ENCODE peak calls at places on chromosomes 7 and 10, in six cellular contexts. One of them, this sample, is unnamed.
A peak's percentile ranks its signal among the peaks of the same experiment; 100 is the strongest.

GRCh38 chr7:135183478-135183877 is 13.0 kb upstream of the CYREN start:
- DNase-seq in CD8-positive, alpha-beta T cell: no peak
- DNase-seq in Caco-2: no peak
- DNase-seq in cardiac muscle cell: no peak
- DNase-seq in lower leg skin: peak; percentile 29
- DNase-seq in aorta: no peak
- DNase-seq in this sample: no peak

GRCh38 chr10:86671985-86672710 is 3.8 kb downstream of the LDB3 start:
- DNase-seq in CD8-positive, alpha-beta T cell: no peak
- DNase-seq in Caco-2: peak; percentile 21
- DNase-seq in cardiac muscle cell: peak; percentile 92
- DNase-seq in lower leg skin: no peak
- DNase-seq in aorta: peak; percentile 82
- DNase-seq in this sample: no peak

GRCh38 chr7:879093-879492 is 2.7 kb downstream of the GET4 start:
- DNase-seq in CD8-positive, alpha-beta T cell: no peak
- DNase-seq in Caco-2: no peak
- DNase-seq in cardiac muscle cell: no peak
- DNase-seq in lower leg skin: no peak
- DNase-seq in aorta: no peak
- DNase-seq in this sample: no peak

GRCh38 chr7:70706204-70706603 is 425.7 kb upstream of the GALNT17 start:
- DNase-seq in CD8-positive, alpha-beta T cell: no peak
- DNase-seq in Caco-2: no peak
- DNase-seq in cardiac muscle cell: no peak
- DNase-seq in lower leg skin: no peak
- DNase-seq in aorta: no peak
- DNase-seq in this sample: no peak

GRCh38 chr7:31104361-31105255 is 52.5 kb downstream of the ADCYAP1R1 start:
- DNase-seq in CD8-positive, alpha-beta T cell: no peak
- DNase-seq in Caco-2: no peak
- DNase-seq in cardiac muscle cell: no peak
- DNase-seq in lower leg skin: peak; percentile 68
- DNase-seq in aorta: peak; percentile 41
- DNase-seq in this sample: no peak

GRCh38 chr10:67925449-67926005 is 41.1 kb downstream of the SIRT1 start:
- DNase-seq in CD8-positive, alpha-beta T cell: no peak
- DNase-seq in Caco-2: no peak
- DNase-seq in cardiac muscle cell: no peak
- DNase-seq in lower leg skin: no peak
- DNase-seq in aorta: no peak
- DNase-seq in this sample: no peak

GRCh38 chr7:1963575-1963974 is 269.2 kb downstream of the MAD1L1 start:
- DNase-seq in CD8-positive, alpha-beta T cell: no peak
- DNase-seq in Caco-2: no peak
- DNase-seq in cardiac muscle cell: no peak
- DNase-seq in lower leg skin: no peak
- DNase-seq in aorta: peak; percentile 50
- DNase-seq in this sample: no peak

GRCh38 chr7:111083423-111083822 is 7.5 kb upstream of the LRRN3 start:
- DNase-seq in CD8-positive, alpha-beta T cell: no peak
- DNase-seq in Caco-2: no peak
- DNase-seq in cardiac muscle cell: no peak
- DNase-seq in lower leg skin: no peak
- DNase-seq in aorta: no peak
- DNase-seq in this sample: no peak

GRCh38 chr7:78673272-78673671 is 780.2 kb downstream of the MAGI2 start:
- DNase-seq in CD8-positive, alpha-beta T cell: no peak
- DNase-seq in Caco-2: no peak
- DNase-seq in cardiac muscle cell: no peak
- DNase-seq in lower leg skin: no peak
- DNase-seq in aorta: no peak
- DNase-seq in this sample: no peak

GRCh38 chr7:46625032-46625431 is 704.0 kb upstream of the IGFBP3 start:
- DNase-seq in CD8-positive, alpha-beta T cell: no peak
- DNase-seq in Caco-2: no peak
- DNase-seq in cardiac muscle cell: no peak
- DNase-seq in lower leg skin: no peak
- DNase-seq in aorta: no peak
- DNase-seq in this sample: no peak

GRCh38 chr10:21329995-21330627 is 195.4 kb downstream of the SKIDA1 start:
- DNase-seq in CD8-positive, alpha-beta T cell: no peak
- DNase-seq in Caco-2: peak; percentile 57
- DNase-seq in cardiac muscle cell: no peak
- DNase-seq in lower leg skin: no peak
- DNase-seq in aorta: no peak
- DNase-seq in this sample: peak; percentile 80

GRCh38 chr10:91296471-91296870 is 76.0 kb downstream of the PCGF5 start:
- DNase-seq in CD8-positive, alpha-beta T cell: no peak
- DNase-seq in Caco-2: no peak
- DNase-seq in cardiac muscle cell: peak; percentile 28
- DNase-seq in lower leg skin: no peak
- DNase-seq in aorta: no peak
- DNase-seq in this sample: no peak

GRCh38 chr10:7767209-7767608 is 20.6 kb downstream of the KIN start:
- DNase-seq in CD8-positive, alpha-beta T cell: no peak
- DNase-seq in Caco-2: no peak
- DNase-seq in cardiac muscle cell: no peak
- DNase-seq in lower leg skin: no peak
- DNase-seq in aorta: no peak
- DNase-seq in this sample: no peak

GRCh38 chr7:128128401-128128800 is 97.2 kb upstream of the LRRC4 start:
- DNase-seq in CD8-positive, alpha-beta T cell: no peak
- DNase-seq in Caco-2: no peak
- DNase-seq in cardiac muscle cell: no peak
- DNase-seq in lower leg skin: no peak
- DNase-seq in aorta: no peak
- DNase-seq in this sample: no peak

GRCh38 chr10:50033481-50033880 is 34.3 kb upstream of the WASHC2A start:
- DNase-seq in CD8-positive, alpha-beta T cell: no peak
- DNase-seq in Caco-2: no peak
- DNase-seq in cardiac muscle cell: no peak
- DNase-seq in lower leg skin: no peak
- DNase-seq in aorta: no peak
- DNase-seq in this sample: no peak

GRCh38 chr7:16708980-16709379 is 44.6 kb upstream of the TSPAN13 start:
- DNase-seq in CD8-positive, alpha-beta T cell: no peak
- DNase-seq in Caco-2: no peak
- DNase-seq in cardiac muscle cell: no peak
- DNase-seq in lower leg skin: no peak
- DNase-seq in aorta: peak; percentile 38
- DNase-seq in this sample: peak; percentile 90

GRCh38 chr7:43117025-43117424 is 4.6 kb downstream of the HECW1 start:
- DNase-seq in CD8-positive, alpha-beta T cell: no peak
- DNase-seq in Caco-2: no peak
- DNase-seq in cardiac muscle cell: no peak
- DNase-seq in lower leg skin: no peak
- DNase-seq in aorta: no peak
- DNase-seq in this sample: no peak

GRCh38 chr10:60073397-60073780 is 167.0 kb upstream of the CCDC6 start:
- DNase-seq in CD8-positive, alpha-beta T cell: no peak
- DNase-seq in Caco-2: no peak
- DNase-seq in cardiac muscle cell: no peak
- DNase-seq in lower leg skin: no peak
- DNase-seq in aorta: no peak
- DNase-seq in this sample: no peak
- H3K4me3 ChIP-seq in CD8-positive, alpha-beta T cell: no peak overlapping the region
- H3K4me3 ChIP-seq in Caco-2: no peak overlapping the region
- H3K4me3 ChIP-seq in cardiac muscle cell: no peak overlapping the region
- H3K4me3 ChIP-seq in lower leg skin: no peak overlapping the region
- H3K4me3 ChIP-seq in aorta: no peak overlapping the region
- H3K4me3 ChIP-seq in this sample: no peak overlapping the region

DNA sequence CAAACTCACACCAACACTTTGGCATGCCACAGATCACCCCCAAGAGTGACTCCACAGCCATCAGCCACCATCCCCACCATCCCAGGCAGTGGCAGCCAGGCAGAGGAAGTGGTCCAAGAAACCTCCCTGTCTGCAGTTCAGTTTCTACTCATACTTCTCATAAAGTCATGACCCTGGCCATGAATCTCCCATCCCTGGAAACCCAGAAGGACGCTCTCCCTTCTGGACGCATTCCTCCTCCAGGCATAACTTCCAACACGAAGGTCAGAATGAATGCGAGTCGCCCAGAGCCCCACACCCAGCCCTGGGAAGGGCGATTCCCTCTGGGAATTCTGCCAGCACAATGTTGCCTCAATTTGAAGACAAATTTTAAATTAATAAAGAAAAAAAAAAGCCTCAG is 307.8 kb downstream of the FRMD4A start:
- DNase-seq in CD8-positive, alpha-beta T cell: no peak
- DNase-seq in Caco-2: no peak
- DNase-seq in cardiac muscle cell: no peak
- DNase-seq in lower leg skin: peak; percentile 70
- DNase-seq in aorta: no peak
- DNase-seq in this sample: no peak
- H3K4me3 ChIP-seq in CD8-positive, alpha-beta T cell: no peak overlapping the region
- H3K4me3 ChIP-seq in Caco-2: no peak overlapping the region
- H3K4me3 ChIP-seq in cardiac muscle cell: no peak overlapping the region
- H3K4me3 ChIP-seq in lower leg skin: no peak overlapping the region
- H3K4me3 ChIP-seq in aorta: no peak overlapping the region
- H3K4me3 ChIP-seq in this sample: no peak overlapping the region

GRCh38 chr10:43140414-43140813 is 2.2 kb downstream of the CSGALNACT2 start:
- DNase-seq in CD8-positive, alpha-beta T cell: no peak
- DNase-seq in Caco-2: no peak
- DNase-seq in cardiac muscle cell: no peak
- DNase-seq in lower leg skin: no peak
- DNase-seq in aorta: no peak
- DNase-seq in this sample: peak; percentile 64
- H3K4me3 ChIP-seq in CD8-positive, alpha-beta T cell: peak overlapping the region; percentile 76
- H3K4me3 ChIP-seq in Caco-2: no peak overlapping the region
- H3K4me3 ChIP-seq in cardiac muscle cell: no peak overlapping the region
- H3K4me3 ChIP-seq in lower leg skin: no peak overlapping the region
- H3K4me3 ChIP-seq in aorta: no peak overlapping the region
- H3K4me3 ChIP-seq in this sample: peak overlapping the region; percentile 79

GRCh38 chr10:27506280-27506679 is 2.2 kb downstream of the RAB18 start:
- DNase-seq in CD8-positive, alpha-beta T cell: no peak
- DNase-seq in Caco-2: no peak
- DNase-seq in cardiac muscle cell: no peak
- DNase-seq in lower leg skin: no peak
- DNase-seq in aorta: no peak
- DNase-seq in this sample: no peak
- H3K4me3 ChIP-seq in CD8-positive, alpha-beta T cell: no peak overlapping the region
- H3K4me3 ChIP-seq in Caco-2: no peak overlapping the region
- H3K4me3 ChIP-seq in cardiac muscle cell: no peak overlapping the region
- H3K4me3 ChIP-seq in lower leg skin: no peak overlapping the region
- H3K4me3 ChIP-seq in aorta: no peak overlapping the region
- H3K4me3 ChIP-seq in this sample: no peak overlapping the region

GRCh38 chr10:2744547-2745212 is 322.7 kb upstream of the PFKP start:
- DNase-seq in CD8-positive, alpha-beta T cell: no peak
- DNase-seq in Caco-2: no peak
- DNase-seq in cardiac muscle cell: no peak
- DNase-seq in lower leg skin: no peak
- DNase-seq in aorta: no peak
- DNase-seq in this sample: no peak
- H3K4me3 ChIP-seq in CD8-positive, alpha-beta T cell: no peak overlapping the region
- H3K4me3 ChIP-seq in Caco-2: no peak overlapping the region
- H3K4me3 ChIP-seq in cardiac muscle cell: no peak overlapping the region
- H3K4me3 ChIP-seq in lower leg skin: no peak overlapping the region
- H3K4me3 ChIP-seq in aorta: no peak overlapping the region
- H3K4me3 ChIP-seq in this sample: peak overlapping the region; percentile 36

DNA sequence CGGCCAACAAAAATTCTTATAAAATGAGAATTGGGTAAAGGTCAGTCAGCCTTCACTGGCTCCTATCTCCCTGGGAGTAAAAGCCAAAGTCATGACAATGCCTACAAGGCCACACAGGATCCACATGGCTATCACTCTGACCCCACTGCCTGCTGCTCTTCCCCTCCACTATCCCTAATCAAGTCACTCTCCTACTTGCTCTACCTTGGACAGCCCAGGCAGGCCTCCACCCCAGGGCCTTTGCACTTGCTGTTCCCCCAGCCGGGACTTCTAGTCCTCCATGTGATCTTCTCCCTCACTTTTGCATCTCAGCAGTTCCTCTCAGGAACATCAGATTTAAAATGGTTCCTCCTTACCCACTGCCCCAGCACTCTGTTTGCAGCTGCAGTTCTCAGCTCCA is 50.6 kb downstream of the PRR15 start:
- DNase-seq in CD8-positive, alpha-beta T cell: no peak
- DNase-seq in Caco-2: no peak
- DNase-seq in cardiac muscle cell: no peak
- DNase-seq in lower leg skin: no peak
- DNase-seq in aorta: no peak
- DNase-seq in this sample: no peak
- H3K4me3 ChIP-seq in CD8-positive, alpha-beta T cell: no peak overlapping the region
- H3K4me3 ChIP-seq in Caco-2: no peak overlapping the region
- H3K4me3 ChIP-seq in cardiac muscle cell: no peak overlapping the region
- H3K4me3 ChIP-seq in lower leg skin: no peak overlapping the region
- H3K4me3 ChIP-seq in aorta: no peak overlapping the region
- H3K4me3 ChIP-seq in this sample: no peak overlapping the region

GRCh38 chr7:7773334-7774308 is 55.2 kb upstream of the RPA3 start:
- DNase-seq in CD8-positive, alpha-beta T cell: no peak
- DNase-seq in Caco-2: no peak
- DNase-seq in cardiac muscle cell: no peak
- DNase-seq in lower leg skin: no peak
- DNase-seq in aorta: no peak
- DNase-seq in this sample: no peak
- H3K4me3 ChIP-seq in CD8-positive, alpha-beta T cell: no peak overlapping the region
- H3K4me3 ChIP-seq in Caco-2: no peak overlapping the region
- H3K4me3 ChIP-seq in cardiac muscle cell: no peak overlapping the region
- H3K4me3 ChIP-seq in lower leg skin: no peak overlapping the region
- H3K4me3 ChIP-seq in aorta: no peak overlapping the region
- H3K4me3 ChIP-seq in this sample: no peak overlapping the region

GRCh38 chr10:80176526-80176925 is 28.8 kb downstream of the ANXA11 start:
- DNase-seq in CD8-positive, alpha-beta T cell: no peak
- DNase-seq in Caco-2: no peak
- DNase-seq in cardiac muscle cell: no peak
- DNase-seq in lower leg skin: no peak
- DNase-seq in aorta: peak; percentile 65
- DNase-seq in this sample: no peak
- H3K4me3 ChIP-seq in CD8-positive, alpha-beta T cell: no peak overlapping the region
- H3K4me3 ChIP-seq in Caco-2: no peak overlapping the region
- H3K4me3 ChIP-seq in cardiac muscle cell: no peak overlapping the region
- H3K4me3 ChIP-seq in lower leg skin: no peak overlapping the region
- H3K4me3 ChIP-seq in aorta: no peak overlapping the region
- H3K4me3 ChIP-seq in this sample: no peak overlapping the region

This sample was measured in epithelial cell of proximal tubule.